ENCODE peak calls at places on chromosomes 16 and 17, in ten cellular contexts. K, C, O, R, B, Z, X, Q, N and E are unnamed samples.

GRCh38 chr17:17693253-17693954 is 12.1 kb downstream of the RAI1 start:
- DNase-seq in X (no peak), C (peak; percentile 86), N (no peak), Z (no peak), O (peak; percentile 77), R (no peak), Q (no peak), K (no peak), B (peak; percentile 38), E (peak; percentile 81)

GRCh38 chr16:68081796-68082567 is 3.2 kb upstream of the NFATC3 start:
- DNase-seq in X (no peak), O (no peak), N (no peak), Z (no peak), R (no peak), B (peak; percentile 6), Q (no peak), K (no peak), C (no peak), E (no peak)

GRCh38 chr16:80526418-80527061 is 14.3 kb upstream of the DYNLRB2 start:
- DNase-seq in Z (peak; percentile 50), B (peak; percentile 68), N (no peak), O (peak; percentile 81), K (no peak), Q (no peak), C (peak; percentile 57), X (peak; percentile 76), R (peak; percentile 27), E (no peak)

GRCh38 chr16:12208341-12209035 is 232.0 kb downstream of the SNX29 start:
- DNase-seq in Z (no peak), Q (no peak), K (no peak), X (peak; percentile 36), C (no peak), N (no peak), B (peak; percentile 41), R (no peak), O (no peak), E (no peak)

GRCh38 chr16:72285324-72285723 is 113.4 kb upstream of the PMFBP1 start:
- DNase-seq in R (no peak), Q (no peak), K (no peak), O (no peak), C (no peak), X (no peak), B (no peak), N (no peak), Z (no peak), E (no peak)

GRCh38 chr16:6018848-6019489 is 921.4 kb upstream of the EEF2KMT start:
- DNase-seq in Z (no peak), O (peak; percentile 33), N (no peak), C (no peak), R (no peak), X (no peak), K (no peak), B (no peak), Q (no peak), E (no peak)

GRCh38 chr16:68445458-68445857 is 2.9 kb downstream of the SMPD3 start:
- DNase-seq in X (peak; percentile 77), B (peak; percentile 76), N (no peak), K (no peak), Q (no peak), C (peak; percentile 66), R (no peak), Z (peak; percentile 3), O (peak; percentile 81), E (no peak)

GRCh38 chr16:69049146-69049545 is 56.3 kb upstream of the HAS3 start:
- DNase-seq in O (no peak), Z (no peak), X (peak; percentile 79), C (no peak), B (peak; percentile 86), K (no peak), Q (no peak), R (no peak), N (no peak), E (no peak)

GRCh38 chr16:29811896-29812665 is at the start of gene PRRT2:
- DNase-seq in B (peak; percentile 61), K (peak; percentile 89), Q (no peak), C (peak; percentile 37), X (peak; percentile 59), N (no peak), O (peak; percentile 87), R (no peak), Z (no peak), E (peak; percentile 91)

GRCh38 chr16:89670496-89671431 is 13.1 kb downstream of the SPATA33 start:
- DNase-seq in Z (no peak), N (no peak), Q (no peak), O (no peak), R (no peak), B (peak; percentile 62), X (peak; percentile 25), K (no peak), C (no peak), E (no peak)